ENCODE peak calls at places on chromosomes 1 and 21, in four cellular contexts. N, T, W and U are unnamed samples.

GRCh38 chr1:107529511-107530149 is 388.8 kb downstream of the NTNG1 start:
- DNase-seq in W (peak), T (peak), N (peak), U (peak)

GRCh38 chr1:183270541-183271141 is 84.6 kb downstream of the LAMC2 start:
- DNase-seq in W (no peak), T (no peak), N (no peak), U (peak)

GRCh38 chr1:176954242-176954641 is 210.3 kb downstream of the ASTN1 start:
- DNase-seq in T (no peak), N (no peak), W (peak), U (peak)

GRCh38 chr21:36330904-36331303 is 10.9 kb downstream of the MORC3 start:
- DNase-seq in W (peak), N (peak), T (peak), U (peak)

GRCh38 chr1:101002551-101002950 is 23.0 kb downstream of the DPH5 start:
- DNase-seq in T (no peak), N (no peak), W (no peak), U (peak)

GRCh38 chr1:167418397-167418796 is 99.9 kb downstream of the CD247 start:
- DNase-seq in T (no peak), W (no peak), N (no peak), U (no peak)

GRCh38 chr1:181676269-181676668 is 193.0 kb downstream of the CACNA1E start:
- DNase-seq in T (peak), N (peak), W (peak), U (peak)

GRCh38 chr1:52601976-52602327 is 219 bp upstream of the GPX7 start:
- DNase-seq in N (no peak), W (no peak), T (no peak), U (no peak)

GRCh38 chr1:206967096-206967851 is 3.0 kb downstream of the FCAMR start:
- DNase-seq in T (no peak), N (peak), W (no peak), U (no peak)

GRCh38 chr1:150281221-150281757 is 1.1 kb upstream of the CIART start:
- DNase-seq in T (no peak), N (no peak), W (peak), U (peak)

GRCh38 chr1:153612111-153612754 is 704 bp downstream of the S100A16 start:
- DNase-seq in T (no peak), W (no peak), N (no peak), U (no peak)

GRCh38 chr1:53734650-53735211 is 4.2 kb downstream of the GLIS1 start:
- DNase-seq in N (no peak), W (no peak), T (no peak), U (no peak)

GRCh38 chr1:47998396-47998990 is 1.3 kb upstream of the TRABD2B start:
- DNase-seq in N (no peak), T (no peak), W (no peak), U (no peak)

GRCh38 chr1:47995306-47996050 is 1.7 kb downstream of the TRABD2B start:
- DNase-seq in W (no peak), N (no peak), T (no peak), U (no peak)

GRCh38 chr1:47997289-47998200 is at the start of gene TRABD2B:
- DNase-seq in T (peak), W (peak), N (no peak), U (peak)

GRCh38 chr1:47996060-47996405 is 1.2 kb downstream of the TRABD2B start:
- DNase-seq in W (no peak), T (no peak), N (no peak), U (no peak)

DNA sequence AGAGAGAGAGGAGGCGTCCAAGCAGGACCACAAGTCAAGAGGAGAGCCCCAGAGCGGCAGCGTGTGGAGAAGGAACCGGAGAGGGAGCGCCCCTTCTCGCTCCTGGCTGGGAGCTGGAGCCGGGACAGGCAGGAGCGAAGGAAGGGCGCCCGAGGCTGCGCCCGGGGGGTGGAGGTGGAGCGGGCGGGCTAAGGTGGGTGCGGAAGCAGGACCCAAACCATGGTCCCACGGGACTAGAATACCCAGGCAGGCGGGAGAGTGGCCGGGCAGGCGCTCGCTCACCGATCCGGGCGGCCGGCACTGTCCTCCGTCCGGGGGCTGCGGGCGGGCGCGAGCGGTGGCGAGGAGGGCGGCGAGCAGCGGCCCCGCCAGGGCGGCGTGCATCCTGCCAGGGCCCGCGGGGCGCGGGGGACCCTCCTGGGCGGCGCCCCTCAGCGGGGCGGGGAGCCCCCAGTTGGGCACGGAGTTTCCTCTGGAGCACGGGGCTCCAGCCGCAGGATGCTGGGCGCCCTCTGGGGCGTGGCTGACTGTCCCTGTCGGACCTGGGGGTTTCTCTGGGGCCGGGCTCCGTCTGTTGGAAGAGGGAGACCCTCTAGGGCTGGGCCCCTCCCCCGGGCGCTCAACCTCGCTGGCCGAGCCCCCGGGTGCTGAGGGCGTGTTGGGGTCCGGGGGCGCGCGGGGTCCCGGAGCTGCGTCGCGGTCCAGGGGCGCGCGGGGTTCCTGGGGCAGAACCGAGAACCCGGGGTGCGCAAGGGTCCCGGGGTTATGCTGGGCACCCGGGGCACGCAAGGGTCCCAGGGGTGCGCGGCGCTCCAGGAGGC is 569 bp downstream of the TRABD2B start:
- DNase-seq in W (no peak), N (no peak), T (no peak), U (no peak)
- TF ChIP-seq FOXM1 in W (no peak), N (no peak), T (no peak), U (no peak)

DNA sequence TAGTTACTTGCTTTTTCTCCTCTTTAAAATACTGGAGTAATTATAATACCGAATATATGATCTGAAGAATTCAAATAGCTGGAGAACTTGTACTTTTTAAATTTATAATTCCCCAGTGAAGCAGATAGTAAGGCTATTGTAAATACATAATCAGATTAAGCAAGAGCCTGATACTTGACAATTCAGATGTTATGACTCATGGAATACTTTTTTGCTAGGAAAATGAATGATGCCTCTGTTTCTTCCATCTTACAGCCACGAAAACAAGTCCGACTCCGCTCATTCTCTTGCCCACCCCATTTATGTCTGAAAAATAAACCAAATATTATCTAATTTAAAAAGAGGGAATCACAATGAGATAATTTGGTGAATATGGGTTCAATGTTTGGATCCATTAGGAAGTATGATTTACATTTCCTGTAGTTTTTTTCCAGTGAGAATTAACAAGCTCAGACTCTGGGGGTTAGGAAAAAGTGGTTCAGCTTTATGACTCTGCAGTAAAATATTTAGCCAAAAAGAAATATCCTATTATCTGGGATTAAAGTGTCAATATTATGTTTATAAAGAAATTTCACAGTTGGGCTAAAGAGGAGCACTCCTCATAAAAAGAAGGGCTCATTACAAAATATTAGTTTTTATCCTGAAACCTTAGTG is 50.4 kb upstream of the DAB1 start:
- DNase-seq in W (no peak), T (no peak), N (no peak), U (no peak)
- TF ChIP-seq BHLHE40 in W (no peak), T (no peak), N (no peak), U (no peak)

GRCh38 chr1:212161231-212161781 is 123.9 kb upstream of the PPP2R5A start:
- DNase-seq in N (peak), W (peak), T (no peak), U (no peak)
- TF ChIP-seq FOXM1 in N (peak), W (no peak), T (no peak), U (no peak)

GRCh38 chr1:235075955-235076308 is 52.7 kb downstream of the TOMM20 start:
- DNase-seq in W (no peak), N (no peak), T (no peak), U (no peak)

GRCh38 chr1:235073968-235074334 is 54.7 kb downstream of the TOMM20 start:
- DNase-seq in T (no peak), W (no peak), N (no peak), U (no peak)

GRCh38 chr1:235074335-235075120 is 54.1 kb downstream of the TOMM20 start:
- DNase-seq in W (no peak), T (peak), N (no peak), U (no peak)

GRCh38 chr1:235076504-235077162 is 52.0 kb downstream of the TOMM20 start:
- DNase-seq in T (no peak), N (no peak), W (no peak), U (no peak)

DNA sequence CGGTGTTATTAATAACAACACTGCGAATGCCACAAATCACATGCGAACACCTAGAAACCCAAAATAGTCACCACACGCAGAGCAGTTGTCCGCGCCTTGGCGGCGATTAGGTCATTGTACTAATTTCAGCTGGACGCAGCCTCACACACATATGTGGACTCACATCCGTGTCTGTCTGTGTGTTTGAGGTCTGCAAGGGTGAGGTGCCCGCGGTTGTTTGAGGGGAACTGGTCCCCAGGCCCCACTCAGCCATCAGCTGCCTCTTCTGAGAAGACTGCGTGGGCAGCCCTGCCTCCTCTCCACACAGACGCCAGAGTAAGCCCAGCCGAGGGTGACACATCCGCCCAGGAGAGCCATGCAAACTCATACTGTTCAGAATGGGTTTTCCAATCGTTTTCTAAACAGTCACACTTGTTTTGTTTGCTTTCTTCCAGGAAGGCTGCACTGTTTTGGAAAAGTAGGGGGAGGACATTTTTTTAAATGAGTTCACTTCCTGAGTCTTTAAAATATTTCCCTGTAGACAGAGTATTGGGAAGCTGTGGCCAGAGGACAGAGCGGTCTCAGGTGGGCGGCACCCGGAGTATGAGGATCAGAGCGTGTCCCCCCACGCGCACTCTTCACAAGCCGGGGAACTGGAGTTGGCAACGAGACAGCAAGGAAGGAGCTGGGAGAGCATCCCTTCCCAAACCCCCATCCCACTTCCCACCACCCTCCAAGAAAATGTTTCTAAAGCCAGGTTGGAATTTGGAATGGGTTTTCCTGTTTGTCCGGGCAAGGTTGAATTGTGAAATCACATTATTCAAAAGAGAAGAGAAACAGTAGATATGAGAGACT is 53.3 kb downstream of the TOMM20 start:
- DNase-seq in W (no peak), N (peak), T (peak), U (no peak)
- TF ChIP-seq BHLHE40 in W (peak), N (peak), T (peak), U (no peak)

DNA sequence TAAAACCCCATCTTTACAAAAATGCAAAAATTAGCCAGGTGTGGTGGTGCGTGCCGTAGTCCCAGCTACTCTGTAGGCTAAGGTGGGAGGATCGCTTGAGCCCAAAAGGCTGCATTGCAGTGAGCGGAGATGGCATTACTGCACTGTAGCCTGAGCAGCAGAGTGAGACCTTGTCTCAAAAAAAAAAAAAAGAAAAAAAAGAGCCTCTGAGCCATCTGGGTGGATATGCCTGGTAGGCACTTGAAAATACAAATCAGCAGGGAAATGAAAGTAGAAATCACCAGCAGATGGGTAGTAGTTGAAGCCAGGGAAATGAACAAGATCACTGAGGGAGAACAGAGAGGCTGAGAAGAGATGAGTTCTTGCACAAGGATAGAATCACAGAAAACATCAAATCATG is 131.0 kb upstream of the HMCN1 start:
- DNase-seq in N (peak), W (no peak), T (no peak), U (no peak)
- TF ChIP-seq FOXM1 in N (no peak), W (no peak), T (no peak), U (no peak)

DNA sequence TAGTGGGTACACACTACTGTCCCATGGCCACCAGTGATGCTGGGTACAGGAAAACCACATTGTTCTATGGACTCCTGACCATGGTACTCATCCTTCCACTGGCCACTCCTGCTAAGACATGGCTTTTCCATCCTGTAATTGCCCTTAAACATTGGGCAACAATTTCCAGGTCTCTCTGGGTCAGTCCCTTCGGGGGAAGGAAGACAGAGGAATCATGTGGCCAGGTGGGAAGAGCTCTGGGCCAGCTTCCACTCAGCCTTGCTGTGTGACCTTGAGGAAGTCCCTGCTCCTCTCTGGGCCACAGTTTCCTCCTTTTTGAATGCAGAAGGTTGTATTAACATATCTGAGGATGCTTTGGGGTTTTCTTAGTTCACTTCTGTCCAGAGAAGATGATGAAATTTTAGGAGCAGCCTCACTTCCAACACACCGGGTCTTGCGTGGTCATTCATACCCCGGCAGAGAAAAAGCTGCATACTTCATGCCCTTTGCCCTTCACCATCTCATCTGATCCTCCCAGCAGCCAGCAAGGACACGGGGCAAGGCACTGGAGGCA is 50.8 kb downstream of the SRRM1 start:
- DNase-seq in T (no peak), W (no peak), N (no peak), U (no peak)
- TF ChIP-seq BHLHE40 in T (no peak), W (no peak), N (no peak), U (no peak)

DNA sequence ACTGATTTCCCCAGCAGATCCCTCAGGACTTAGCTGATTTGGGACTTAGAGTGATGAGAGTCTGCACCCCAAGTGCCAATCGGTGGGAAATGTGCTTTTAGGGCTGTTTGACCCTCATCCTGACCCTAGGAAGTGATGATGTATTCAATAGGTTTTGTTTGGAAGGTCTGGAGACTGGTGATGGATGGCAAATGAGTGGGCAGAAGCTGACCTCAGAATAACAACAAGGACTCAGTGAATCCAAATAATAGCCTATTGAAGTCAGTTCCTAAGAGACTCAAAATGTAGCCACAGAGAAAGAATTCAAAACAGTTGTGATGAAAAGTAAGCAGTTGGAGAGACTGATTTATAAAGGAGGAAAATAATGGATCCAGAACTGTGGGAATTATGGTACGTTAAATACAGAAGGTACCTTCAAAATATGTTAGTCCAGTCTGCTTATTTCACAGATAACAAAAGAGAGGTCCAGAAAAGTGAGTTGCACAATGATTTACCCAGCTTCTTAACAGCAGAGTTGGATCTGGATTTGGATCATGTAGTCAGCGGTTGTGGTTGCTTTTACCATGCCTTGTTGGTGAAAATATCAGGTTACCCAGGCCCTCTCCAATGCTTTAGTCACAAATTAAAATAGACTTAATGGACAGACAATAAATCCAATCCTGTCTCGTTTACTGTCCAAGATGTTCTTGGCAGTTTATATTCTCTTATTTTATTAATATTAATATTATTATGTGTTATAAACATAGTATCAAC is 123.0 kb upstream of the PTBP2 start:
- DNase-seq in W (no peak), N (no peak), T (no peak), U (no peak)
- TF ChIP-seq FOXM1 in W (no peak), N (no peak), T (no peak), U (no peak)

GRCh38 chr1:71236503-71236902 is 155.7 kb upstream of the ZRANB2 start:
- DNase-seq in N (no peak), W (no peak), T (no peak), U (no peak)

GRCh38 chr1:71245246-71245645 is 164.4 kb upstream of the ZRANB2 start:
- DNase-seq in N (no peak), W (no peak), T (no peak), U (no peak)

GRCh38 chr1:71240656-71241055 is 159.8 kb upstream of the ZRANB2 start:
- DNase-seq in N (no peak), W (no peak), T (no peak), U (no peak)

DNA sequence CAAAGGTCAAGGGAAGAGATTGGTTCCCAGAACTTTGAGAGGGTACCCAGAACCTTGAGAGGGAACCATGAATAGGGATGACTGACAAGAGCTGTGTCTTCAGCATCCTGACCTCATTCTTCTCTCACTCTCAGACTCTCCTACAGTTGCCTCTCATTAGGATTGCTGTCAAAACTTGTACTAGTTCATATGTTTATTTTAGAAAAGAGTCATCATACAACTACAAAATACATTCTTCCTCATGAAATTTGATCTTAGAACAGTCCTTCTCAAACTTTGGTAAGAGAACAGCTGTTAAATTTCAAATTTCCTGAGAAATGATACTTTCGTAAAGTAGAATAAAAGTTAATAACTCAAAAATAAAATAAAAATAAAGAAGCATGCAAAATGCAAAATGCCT is 161.4 kb upstream of the ZRANB2 start:
- DNase-seq in N (no peak), W (no peak), T (no peak), U (no peak)
- TF ChIP-seq BHLHE40 in N (no peak), W (no peak), T (no peak), U (no peak)

GRCh38 chr1:80158266-80158665 is 1151.7 kb upstream of the ADGRL4 start:
- DNase-seq in N (no peak), W (no peak), T (no peak), U (no peak)

GRCh38 chr1:80164150-80164549 is 1157.6 kb upstream of the ADGRL4 start:
- DNase-seq in N (no peak), W (no peak), T (no peak), U (no peak)

GRCh38 chr1:80155371-80155770 is 1148.8 kb upstream of the ADGRL4 start:
- DNase-seq in N (no peak), W (no peak), T (no peak), U (peak)

GRCh38 chr1:80153762-80154555 is 1147.4 kb upstream of the ADGRL4 start:
- DNase-seq in T (no peak), W (no peak), N (no peak), U (no peak)

GRCh38 chr1:80158771-80159170 is 1152.2 kb upstream of the ADGRL4 start:
- DNase-seq in T (no peak), N (no peak), W (no peak), U (no peak)
- TF ChIP-seq FOXM1 in T (no peak), N (no peak), W (no peak), U (no peak)